ENCODE peak calls at places on chromosomes 2 and 18, in four cellular contexts. One of them, this sample, is unnamed.

GRCh38 chr2:239466046-239466754 is 65.4 kb upstream of the HDAC4 start:
- DNase-seq in activated B cell treated with CpG ODN at 0.5 μM for 24 hours: no peak
- DNase-seq in left lung: no peak
- DNase-seq in osteocyte: peak; percentile 80
- DNase-seq in this sample: peak; percentile 38

GRCh38 chr18:13797157-13797611 is 26.8 kb upstream of the MC5R start:
- DNase-seq in left lung: no peak
- DNase-seq in activated B cell treated with CpG ODN at 0.5 μM for 24 hours: no peak
- DNase-seq in osteocyte: no peak
- DNase-seq in this sample: no peak

GRCh38 chr18:37654034-37654433 is 88.4 kb upstream of the CELF4 start:
- DNase-seq in activated B cell treated with CpG ODN at 0.5 μM for 24 hours: no peak
- DNase-seq in left lung: no peak
- DNase-seq in osteocyte: no peak
- DNase-seq in this sample: no peak

GRCh38 chr2:147173186-147173575 is 671.6 kb upstream of the ACVR2A start:
- DNase-seq in activated B cell treated with CpG ODN at 0.5 μM for 24 hours: no peak
- DNase-seq in left lung: no peak
- DNase-seq in osteocyte: no peak
- DNase-seq in this sample: no peak

GRCh38 chr2:75098856-75099255 is 100.5 kb downstream of the TACR1 start:
- DNase-seq in osteocyte: no peak
- DNase-seq in left lung: no peak
- DNase-seq in activated B cell treated with CpG ODN at 0.5 μM for 24 hours: no peak
- DNase-seq in this sample: no peak

GRCh38 chr2:156647377-156648010 is 211.3 kb downstream of the GPD2 start:
- DNase-seq in osteocyte: no peak
- DNase-seq in left lung: no peak
- DNase-seq in activated B cell treated with CpG ODN at 0.5 μM for 24 hours: no peak
- DNase-seq in this sample: no peak

GRCh38 chr2:214066847-214067246 is 344.0 kb upstream of the VWC2L start:
- DNase-seq in left lung: no peak
- DNase-seq in activated B cell treated with CpG ODN at 0.5 μM for 24 hours: no peak
- DNase-seq in osteocyte: no peak
- DNase-seq in this sample: no peak

GRCh38 chr18:23207994-23208393 is 72.7 kb downstream of the CABLES1 start:
- DNase-seq in activated B cell treated with CpG ODN at 0.5 μM for 24 hours: no peak
- DNase-seq in left lung: no peak
- DNase-seq in osteocyte: no peak
- DNase-seq in this sample: no peak

GRCh38 chr2:15729709-15730544 is 138.3 kb downstream of the DDX1 start:
- DNase-seq in left lung: no peak
- DNase-seq in osteocyte: no peak
- DNase-seq in activated B cell treated with CpG ODN at 0.5 μM for 24 hours: no peak
- DNase-seq in this sample: no peak

GRCh38 chr2:32772623-32773221 is 144.9 kb downstream of the TTC27 start:
- DNase-seq in osteocyte: no peak
- DNase-seq in left lung: no peak
- DNase-seq in activated B cell treated with CpG ODN at 0.5 μM for 24 hours: no peak
- DNase-seq in this sample: no peak

GRCh38 chr18:22683196-22683676 is 249.9 kb upstream of the RBBP8 start:
- DNase-seq in left lung: peak; percentile 68
- DNase-seq in osteocyte: no peak
- DNase-seq in activated B cell treated with CpG ODN at 0.5 μM for 24 hours: no peak
- DNase-seq in this sample: no peak

GRCh38 chr18:51137051-51137729 is 60.3 kb downstream of the MEX3C start:
- DNase-seq in left lung: no peak
- DNase-seq in activated B cell treated with CpG ODN at 0.5 μM for 24 hours: no peak
- DNase-seq in osteocyte: peak; percentile 87
- DNase-seq in this sample: no peak

DNA sequence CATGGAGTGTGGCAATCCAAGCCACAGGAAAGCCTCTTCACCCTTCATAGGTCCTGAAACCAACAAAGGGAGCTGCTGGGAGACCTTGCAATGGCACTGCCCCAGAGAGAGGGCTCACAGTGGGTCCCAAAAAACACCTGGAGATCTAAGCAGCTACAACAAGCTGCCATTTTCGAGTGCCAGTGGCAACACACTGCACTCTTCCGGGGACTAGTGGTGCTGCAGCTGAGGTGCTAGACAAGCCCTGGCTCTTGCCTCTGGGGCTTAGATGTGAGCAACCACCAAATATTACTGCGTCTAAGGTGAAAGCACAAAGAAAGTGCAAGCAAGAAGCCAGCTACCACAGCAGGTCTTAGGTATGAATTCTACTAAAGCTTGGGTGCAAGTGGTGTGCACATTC is 192.9 kb downstream of the NOL4 start:
- DNase-seq in left lung: peak; percentile 11
- DNase-seq in osteocyte: no peak
- DNase-seq in activated B cell treated with CpG ODN at 0.5 μM for 24 hours: no peak
- DNase-seq in this sample: no peak
- TF ChIP-seq CTCF in left lung: no peak
- TF ChIP-seq CTCF in osteocyte: no peak
- TF ChIP-seq CTCF in activated B cell treated with CpG ODN at 0.5 μM for 24 hours: no peak
- TF ChIP-seq CTCF in this sample: no peak

DNA sequence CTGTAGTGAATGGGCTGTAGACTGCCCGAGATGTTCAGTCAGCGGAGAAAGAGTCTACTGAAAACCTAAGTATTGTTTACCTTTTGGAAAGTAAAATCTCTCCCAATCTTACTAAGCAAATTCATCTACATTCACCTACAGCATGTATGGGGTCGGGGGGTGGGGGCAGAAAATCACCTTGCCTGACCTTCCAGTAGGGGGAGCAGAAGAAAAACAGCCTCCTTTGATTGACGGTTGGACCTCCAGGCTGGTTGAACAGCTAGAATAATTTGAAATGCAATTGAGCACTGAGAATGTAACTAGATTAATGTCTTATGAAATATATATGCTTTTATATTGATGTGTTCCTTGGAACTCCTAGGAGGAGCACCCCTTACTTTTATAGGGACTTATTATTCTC is 10.0 kb downstream of the LRATD1 start:
- DNase-seq in left lung: no peak
- DNase-seq in activated B cell treated with CpG ODN at 0.5 μM for 24 hours: no peak
- DNase-seq in osteocyte: no peak
- DNase-seq in this sample: no peak
- TF ChIP-seq CTCF in left lung: no peak
- TF ChIP-seq CTCF in activated B cell treated with CpG ODN at 0.5 μM for 24 hours: no peak
- TF ChIP-seq CTCF in osteocyte: no peak
- TF ChIP-seq CTCF in this sample: no peak

GRCh38 chr18:31942999-31943894 is at the start of gene TRAPPC8:
- DNase-seq in activated B cell treated with CpG ODN at 0.5 μM for 24 hours: peak; percentile 94
- DNase-seq in osteocyte: peak; percentile 99
- DNase-seq in left lung: peak; percentile 100
- DNase-seq in this sample: peak; percentile 99
- TF ChIP-seq CTCF in activated B cell treated with CpG ODN at 0.5 μM for 24 hours: no peak
- TF ChIP-seq CTCF in osteocyte: peak; percentile 23
- TF ChIP-seq CTCF in left lung: no peak
- TF ChIP-seq CTCF in this sample: no peak

DNA sequence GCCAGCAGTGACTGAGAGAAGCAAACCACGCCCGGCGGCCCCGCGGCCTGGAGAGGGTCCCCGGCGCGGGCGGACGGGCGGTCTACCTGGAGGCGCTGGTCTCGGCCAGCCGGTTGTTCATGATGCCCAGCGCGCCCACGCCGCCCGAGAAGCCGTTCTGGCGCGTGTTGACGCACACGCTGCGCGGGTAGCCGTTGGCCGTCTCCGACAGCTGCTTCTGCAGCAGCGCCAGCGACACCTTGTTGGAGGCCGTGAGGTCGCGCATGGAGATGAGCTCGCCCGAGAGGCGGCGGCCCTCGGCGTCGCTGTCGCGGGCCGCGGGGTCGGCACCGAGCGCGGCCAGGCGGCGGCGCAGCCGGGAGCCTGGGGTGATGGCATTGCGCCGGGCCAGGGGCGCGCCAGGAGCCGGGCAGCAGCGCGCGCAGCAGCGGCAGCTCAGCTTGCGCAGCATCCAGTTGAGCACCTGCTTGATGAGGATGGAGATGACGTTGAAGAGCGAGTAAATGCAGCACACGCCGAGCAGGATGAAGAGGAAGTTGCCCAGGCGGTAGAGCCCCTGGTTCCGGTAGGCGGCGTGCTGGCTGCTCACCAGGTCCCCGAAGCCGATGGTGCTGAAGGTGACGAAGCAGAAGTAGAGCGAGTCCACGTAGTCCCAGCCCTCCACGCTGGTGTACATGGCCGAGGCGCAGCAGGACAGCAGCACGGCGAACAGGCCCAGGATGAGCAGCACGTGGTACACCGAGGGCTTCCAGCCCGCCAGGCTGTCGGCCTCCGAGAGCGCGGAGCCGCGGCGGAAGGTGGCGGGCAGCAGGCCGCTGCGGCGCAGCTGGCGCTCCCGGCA is 118.1 kb downstream of the MSH2 start:
- DNase-seq in activated B cell treated with CpG ODN at 0.5 μM for 24 hours: peak; percentile 74
- DNase-seq in osteocyte: no peak
- DNase-seq in left lung: peak; percentile 83
- DNase-seq in this sample: peak; percentile 74
- TF ChIP-seq CTCF in activated B cell treated with CpG ODN at 0.5 μM for 24 hours: no peak
- TF ChIP-seq CTCF in osteocyte: no peak
- TF ChIP-seq CTCF in left lung: no peak
- TF ChIP-seq CTCF in this sample: no peak

DNA sequence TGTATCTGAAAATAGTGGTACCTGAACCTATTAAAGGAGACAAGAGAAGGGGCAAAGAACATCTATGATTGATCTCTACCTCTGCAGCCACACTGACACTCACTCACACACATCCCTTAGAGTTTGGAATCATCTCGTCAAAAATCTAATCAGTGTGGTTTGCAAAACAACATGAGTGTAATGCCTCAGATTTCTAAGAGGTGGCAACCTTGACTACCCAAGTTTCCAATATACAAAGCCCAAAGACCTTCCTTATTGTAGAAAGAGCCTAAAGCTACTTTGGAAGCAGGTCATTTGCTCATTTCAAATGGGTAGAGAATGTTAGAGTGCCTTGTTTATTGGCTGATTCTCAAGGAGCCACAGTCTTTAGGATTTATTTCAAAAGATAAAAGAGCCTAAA is 444.9 kb downstream of the ARHGAP15 start:
- DNase-seq in activated B cell treated with CpG ODN at 0.5 μM for 24 hours: no peak
- DNase-seq in left lung: no peak
- DNase-seq in osteocyte: no peak
- DNase-seq in this sample: no peak
- TF ChIP-seq CTCF in activated B cell treated with CpG ODN at 0.5 μM for 24 hours: no peak
- TF ChIP-seq CTCF in left lung: no peak
- TF ChIP-seq CTCF in osteocyte: peak; percentile 15
- TF ChIP-seq CTCF in this sample: no peak

GRCh38 chr2:47274054-47274779 is 119.1 kb upstream of the STPG4 start:
- DNase-seq in activated B cell treated with CpG ODN at 0.5 μM for 24 hours: no peak
- DNase-seq in left lung: no peak
- DNase-seq in osteocyte: no peak
- DNase-seq in this sample: no peak
- TF ChIP-seq CTCF in activated B cell treated with CpG ODN at 0.5 μM for 24 hours: no peak
- TF ChIP-seq CTCF in left lung: no peak
- TF ChIP-seq CTCF in osteocyte: no peak
- TF ChIP-seq CTCF in this sample: no peak

DNA sequence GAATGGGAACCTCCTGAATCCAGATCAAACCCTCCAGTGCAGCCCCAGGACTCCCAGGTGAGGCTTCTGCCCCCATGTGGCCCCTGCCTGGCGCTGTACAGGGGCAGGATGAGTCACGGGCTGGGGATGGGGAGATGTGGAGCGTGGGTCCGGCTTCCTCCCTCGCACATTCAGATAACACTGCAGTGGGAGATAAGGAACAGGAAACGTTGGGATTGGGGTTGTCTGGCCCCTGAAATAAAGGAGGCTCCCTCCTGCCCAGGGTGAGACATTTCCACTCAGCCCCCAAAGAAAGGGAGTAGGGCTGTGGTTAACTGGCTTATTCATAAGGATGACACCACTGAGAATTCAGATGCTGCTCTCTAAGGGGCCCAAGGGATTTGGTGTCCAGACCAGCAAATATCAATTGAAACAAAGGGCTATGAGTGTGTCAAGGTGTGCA is 30.7 kb downstream of the IGFBP5 start:
- DNase-seq in osteocyte: no peak
- DNase-seq in left lung: no peak
- DNase-seq in activated B cell treated with CpG ODN at 0.5 μM for 24 hours: no peak
- DNase-seq in this sample: no peak
- TF ChIP-seq CTCF in osteocyte: no peak
- TF ChIP-seq CTCF in left lung: no peak
- TF ChIP-seq CTCF in activated B cell treated with CpG ODN at 0.5 μM for 24 hours: no peak
- TF ChIP-seq CTCF in this sample: no peak

GRCh38 chr2:125227843-125228392 is 1202.8 kb downstream of the CNTNAP5 start:
- DNase-seq in left lung: no peak
- DNase-seq in osteocyte: no peak
- DNase-seq in activated B cell treated with CpG ODN at 0.5 μM for 24 hours: no peak
- DNase-seq in this sample: no peak
- TF ChIP-seq CTCF in left lung: no peak
- TF ChIP-seq CTCF in osteocyte: no peak
- TF ChIP-seq CTCF in activated B cell treated with CpG ODN at 0.5 μM for 24 hours: no peak
- TF ChIP-seq CTCF in this sample: no peak